ENCODE peak calls at places on chromosomes 16 and 17, in four cellular contexts. One of them, this sample, is unnamed.

GRCh38 chr17:10216213-10216982 is 18.0 kb upstream of the GAS7 start:
- DNase-seq in HCT116: no peak
- DNase-seq in GM12864: no peak
- DNase-seq in cardiac septum: no peak
- DNase-seq in this sample: no peak

GRCh38 chr17:40018211-40019121 is 3.2 kb downstream of the CSF3 start:
- DNase-seq in HCT116: no peak
- DNase-seq in GM12864: no peak
- DNase-seq in cardiac septum: no peak
- DNase-seq in this sample: no peak

GRCh38 chr17:58513391-58513912 is 986 bp downstream of the MTMR4 start:
- DNase-seq in HCT116: no peak
- DNase-seq in GM12864: peak; percentile 21
- DNase-seq in cardiac septum: no peak
- DNase-seq in this sample: no peak

GRCh38 chr17:45046536-45047125 is 4.8 kb downstream of the DCAKD start:
- DNase-seq in HCT116: no peak
- DNase-seq in GM12864: no peak
- DNase-seq in cardiac septum: no peak
- DNase-seq in this sample: no peak

GRCh38 chr16:11105038-11105903 is 150.7 kb downstream of the SOCS1 start:
- DNase-seq in HCT116: no peak
- DNase-seq in GM12864: peak; percentile 72
- DNase-seq in cardiac septum: no peak
- DNase-seq in this sample: no peak

GRCh38 chr17:60327870-60328362 is 64.0 kb downstream of the USP32 start:
- DNase-seq in HCT116: no peak
- DNase-seq in GM12864: no peak
- DNase-seq in cardiac septum: no peak
- DNase-seq in this sample: peak; percentile 16

GRCh38 chr17:42891539-42892152 is 9.0 kb upstream of the G6PC1 start:
- DNase-seq in HCT116: no peak
- DNase-seq in GM12864: no peak
- DNase-seq in cardiac septum: peak; percentile 87
- DNase-seq in this sample: no peak

GRCh38 chr17:29003289-29003688 is 2.5 kb downstream of the SEZ6 start:
- DNase-seq in HCT116: no peak
- DNase-seq in GM12864: no peak
- DNase-seq in cardiac septum: no peak
- DNase-seq in this sample: no peak

GRCh38 chr16:72789921-72790320 is 258.0 kb downstream of the ZFHX3 start:
- DNase-seq in HCT116: no peak
- DNase-seq in GM12864: no peak
- DNase-seq in cardiac septum: no peak
- DNase-seq in this sample: no peak

GRCh38 chr17:45127583-45128300 is 4.6 kb downstream of the PLCD3 start:
- DNase-seq in HCT116: no peak
- DNase-seq in GM12864: no peak
- DNase-seq in cardiac septum: no peak
- DNase-seq in this sample: no peak